ENCODE peak calls at places on chromosomes 11 and 22, in nine cellular contexts. H is ovary, J is Peyer's patch, B is lower leg skin, A is A549, V is HCT116, I is right lobe of liver, X is spleen, L is breast epithelium. P is an unnamed sample.

GRCh38 chr22:37661160-37661924 is 2.8 kb downstream of the PDXP start:
- DNase-seq in V (no peak), L (no peak), A (no peak), B (no peak), I (no peak), H (peak; percentile 42), J (no peak), X (no peak), P (peak; percentile 52)

GRCh38 chr22:50627452-50627913 is 469 bp downstream of the ARSA start:
- DNase-seq in X (peak; percentile 90), L (peak; percentile 50), J (no peak), B (no peak), A (peak; percentile 24), V (no peak), I (peak; percentile 59), H (no peak), P (no peak)

GRCh38 chr22:47064016-47064415 is 301.6 kb downstream of the TBC1D22A start:
- DNase-seq in I (peak; percentile 27), J (peak; percentile 40), X (peak; percentile 56), A (no peak), V (no peak), B (no peak), L (peak; percentile 24), H (no peak), P (no peak)

GRCh38 chr11:88208742-88209141 is 33.5 kb upstream of the RAB38 start:
- DNase-seq in H (no peak), B (no peak), I (no peak), L (no peak), J (no peak), X (no peak), V (no peak), A (no peak), P (no peak)

GRCh38 chr22:20312396-20313191 is 7.3 kb downstream of the DGCR6L start:
- DNase-seq in V (no peak), A (no peak), L (peak; percentile 31), H (no peak), X (peak; percentile 65), J (peak; percentile 33), I (no peak), B (peak; percentile 7), P (no peak)

GRCh38 chr22:35212020-35212419 is 45.3 kb upstream of the HMGXB4 start:
- DNase-seq in X (no peak), J (no peak), L (no peak), I (no peak), B (no peak), H (peak; percentile 47), V (no peak), A (no peak), P (no peak)

GRCh38 chr11:58864335-58864734 is 19.8 kb upstream of the GLYATL2 start:
- DNase-seq in A (no peak), J (no peak), X (no peak), I (no peak), L (no peak), B (no peak), H (no peak), V (no peak), P (no peak)

GRCh38 chr11:3853935-3854659 is 1.4 kb upstream of the STIM1 start:
- DNase-seq in I (peak; percentile 52), L (no peak), J (peak; percentile 53), X (peak; percentile 90), H (no peak), B (peak; percentile 82), A (no peak), V (no peak), P (peak; percentile 47)

GRCh38 chr11:130611791-130612251 is 163.4 kb downstream of the ADAMTS15 start:
- DNase-seq in H (no peak), J (no peak), L (no peak), A (peak; percentile 74), I (no peak), B (no peak), V (no peak), X (no peak), P (no peak)

GRCh38 chr11:126257764-126258163 is 10.9 kb downstream of the SRPRA start:
- DNase-seq in J (no peak), V (no peak), I (no peak), X (no peak), B (no peak), A (no peak), H (no peak), L (no peak), P (no peak)

GRCh38 chr11:12377824-12378593 is 638 bp downstream of the PARVA start:
- DNase-seq in A (peak; percentile 88), X (no peak), L (peak; percentile 80), B (peak; percentile 59), I (peak; percentile 87), H (peak; percentile 68), J (peak; percentile 87), V (peak; percentile 75), P (peak; percentile 83)

GRCh38 chr11:108592591-108593213 is 866 bp downstream of the EXPH5 start:
- DNase-seq in B (no peak), H (peak; percentile 26), V (no peak), X (peak; percentile 81), I (peak; percentile 52), L (no peak), A (no peak), J (peak; percentile 67), P (no peak)

GRCh38 chr11:108596701-108597100 is 3.1 kb upstream of the EXPH5 start:
- DNase-seq in V (no peak), A (no peak), H (no peak), B (no peak), I (no peak), L (no peak), J (no peak), X (no peak), P (no peak)

GRCh38 chr11:108591893-108592292 is 1.7 kb downstream of the EXPH5 start:
- DNase-seq in V (no peak), I (no peak), L (no peak), B (no peak), H (no peak), A (no peak), J (peak; percentile 49), X (no peak), P (no peak)

GRCh38 chr11:108593910-108594434 is 404 bp upstream of the EXPH5 start:
- DNase-seq in B (no peak), A (no peak), H (no peak), J (no peak), L (no peak), X (no peak), I (no peak), V (no peak), P (no peak)

DNA sequence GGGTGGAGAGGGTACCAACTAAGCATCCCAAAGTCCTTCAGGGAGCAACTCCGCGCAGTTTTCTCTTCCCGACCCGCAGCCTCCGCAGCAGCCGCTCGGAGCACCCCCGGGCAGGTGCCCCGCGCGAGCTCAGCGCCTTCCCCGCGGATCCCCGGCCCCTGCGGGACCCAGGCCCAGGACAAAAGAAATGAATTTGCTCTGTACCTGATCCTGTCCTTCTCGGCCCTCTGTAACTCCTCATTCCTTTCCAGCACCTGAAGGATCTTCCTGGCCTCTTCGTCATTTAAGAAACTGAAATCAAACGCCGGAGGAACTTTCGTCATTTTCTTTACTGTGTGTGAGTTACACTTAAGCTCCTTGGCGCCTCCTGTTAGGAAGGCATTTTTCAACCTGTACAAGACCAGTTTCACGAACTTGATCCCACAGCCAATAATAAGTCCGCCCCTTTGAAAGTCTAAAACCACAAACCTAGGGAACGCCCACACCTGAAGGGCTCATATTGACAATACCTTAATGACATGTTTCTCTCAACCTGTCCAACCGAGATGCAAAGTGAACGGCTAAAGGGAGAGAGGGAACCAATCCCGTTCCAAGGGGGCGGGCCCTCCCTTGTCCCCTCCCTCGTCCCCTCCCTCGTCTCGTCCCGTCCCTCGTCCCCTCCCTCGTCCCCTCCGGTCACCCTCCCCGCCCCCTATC is at the start of gene EXPH5:
- DNase-seq in H (peak; percentile 84), I (peak; percentile 97), B (peak; percentile 94), X (peak; percentile 93), J (peak; percentile 95), A (peak; percentile 76), V (peak; percentile 99), L (peak; percentile 97), P (peak; percentile 86)
- TF ChIP-seq CTCF in H (no peak), I (no peak), B (no peak), X (no peak), J (no peak), A (no peak), V (no peak), L (no peak), P (no peak)

DNA sequence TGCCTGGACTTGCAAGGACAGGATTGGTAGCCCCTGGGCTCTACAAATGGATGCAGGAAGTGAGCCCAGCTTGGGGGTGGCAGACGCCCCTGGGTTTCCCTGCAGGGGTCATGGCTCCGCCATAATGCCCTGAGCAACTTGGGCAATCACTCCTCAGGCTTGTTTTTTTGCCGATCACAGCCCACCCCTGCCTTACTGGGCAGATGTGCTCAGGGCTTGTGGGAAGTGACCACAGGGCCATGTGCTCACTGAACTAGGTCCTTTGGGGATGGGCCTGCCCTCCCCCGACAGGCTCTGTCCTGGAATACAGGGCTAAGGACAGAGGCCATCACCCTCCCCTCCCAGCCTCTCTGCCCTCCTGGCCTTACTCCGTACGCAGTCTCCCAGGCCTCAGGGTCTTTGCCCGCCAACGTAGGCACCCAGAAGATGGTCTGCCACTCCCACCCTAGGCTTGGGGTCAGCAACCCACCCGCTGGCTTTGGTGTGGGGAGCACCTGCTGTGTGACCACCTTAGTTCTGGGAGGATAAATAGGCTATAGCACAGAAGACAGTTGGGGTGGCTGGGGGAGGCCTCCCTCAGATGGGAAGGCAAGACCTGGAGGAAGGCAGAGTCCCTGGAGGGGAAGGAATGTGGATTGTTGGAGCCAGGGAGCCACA is 3.8 kb downstream of the RPLP2 start:
- DNase-seq in H (no peak), J (no peak), L (no peak), V (no peak), X (no peak), B (no peak), A (no peak), I (no peak), P (no peak)
- TF ChIP-seq POLR2A in H (no peak), J (no peak), L (no peak), V (no peak), X (no peak), B (no peak), A (no peak), I (no peak), P (no peak)

GRCh38 chr11:67050139-67050538 is 6.5 kb upstream of the RHOD start:
- DNase-seq in B (no peak), L (no peak), I (no peak), A (no peak), V (no peak), H (no peak), X (no peak), J (no peak), P (no peak)
- TF ChIP-seq CTCF in B (no peak), L (no peak), I (no peak), A (no peak), V (peak; percentile 48), H (no peak), X (no peak), J (no peak), P (no peak)

DNA sequence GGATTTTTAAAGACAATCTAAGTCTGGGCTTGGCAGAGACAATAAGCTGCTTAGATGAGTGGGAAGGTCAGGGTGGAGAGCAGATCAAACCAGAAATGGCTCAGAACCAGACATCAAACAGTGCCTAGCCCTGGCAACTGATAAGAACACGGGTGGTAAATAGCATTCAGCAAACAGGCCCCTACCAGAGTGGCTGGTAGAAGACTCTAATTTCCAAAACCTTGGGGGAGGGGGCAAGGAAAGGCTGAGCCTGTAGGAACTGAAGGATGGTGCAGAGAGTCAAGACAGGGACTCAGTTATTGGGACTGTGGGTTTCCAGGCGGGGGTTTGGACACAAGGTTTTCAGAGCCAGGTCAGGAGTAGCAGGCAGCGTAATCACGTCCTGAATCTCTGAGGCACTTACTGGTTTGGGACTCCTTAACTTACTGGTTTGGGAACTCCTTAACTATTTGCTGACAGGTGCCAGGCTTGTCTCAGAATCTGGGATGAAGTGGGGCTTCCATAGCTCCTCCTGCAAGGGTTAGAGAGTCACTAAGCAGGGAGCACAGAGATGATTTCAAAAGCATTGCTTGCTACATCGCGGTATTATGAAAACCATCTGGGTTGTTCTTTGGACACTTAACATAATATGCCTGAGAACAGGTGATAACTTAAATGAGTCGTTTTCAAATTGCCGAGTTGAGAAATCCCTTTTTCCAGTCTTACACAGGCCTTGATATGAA is 5.7 kb upstream of the ABTB2 start:
- DNase-seq in J (no peak), H (no peak), B (no peak), V (no peak), A (no peak), L (no peak), I (no peak), X (no peak), P (no peak)
- TF ChIP-seq POLR2A in J (no peak), H (no peak), B (no peak), V (no peak), A (no peak), L (no peak), I (no peak), X (no peak), P (no peak)

P was measured in heart left ventricle.